ENCODE peak calls at places on chromosomes 1 and 21, in eight cellular contexts. M is sigmoid colon, Y is body of pancreas, L is breast epithelium, E is heart right ventricle, U is gastrocnemius medialis, J is upper lobe of right lung, N is progenitor cell of endocrine pancreas. R is an unnamed sample.

GRCh38 chr21:32514275-32515055 is 70.9 kb downstream of the TCP10L start:
- DNase-seq in M (peak; percentile 54), Y (no peak), L (no peak), E (no peak), U (no peak), J (no peak), N (no peak), R (no peak)

GRCh38 chr1:23111600-23112535 is 56.8 kb downstream of the LUZP1 start:
- DNase-seq in M (no peak), Y (no peak), L (no peak), E (no peak), U (no peak), J (no peak), N (no peak), R (no peak)

GRCh38 chr1:151775894-151776664 is 12.8 kb upstream of the MRPL9 start:
- DNase-seq in M (no peak), Y (no peak), L (no peak), E (no peak), U (no peak), J (no peak), N (no peak), R (no peak)

GRCh38 chr1:154742586-154742985 is 127.5 kb downstream of the KCNN3 start:
- DNase-seq in M (no peak), Y (no peak), L (no peak), E (no peak), U (no peak), J (no peak), N (no peak), R (no peak)

GRCh38 chr1:24438423-24438901 is 22.9 kb downstream of the NIPAL3 start:
- DNase-seq in M (peak; percentile 77), Y (no peak), L (no peak), E (peak; percentile 67), U (peak; percentile 39), J (no peak), N (no peak), R (no peak)

GRCh38 chr1:223320959-223321358 is 43.0 kb downstream of the SUSD4 start:
- DNase-seq in M (no peak), Y (no peak), L (no peak), E (no peak), U (no peak), J (no peak), N (no peak), R (no peak)

GRCh38 chr1:197062692-197063091 is 4.4 kb downstream of the F13B start:
- DNase-seq in M (no peak), Y (no peak), L (no peak), E (no peak), U (no peak), J (no peak), N (no peak), R (no peak)

GRCh38 chr1:93960641-93961147 is 51.5 kb upstream of the GCLM start:
- DNase-seq in M (no peak), Y (no peak), L (peak; percentile 78), E (no peak), U (no peak), J (no peak), N (no peak), R (no peak)

GRCh38 chr1:115515270-115515669 is 126.5 kb upstream of the VANGL1 start:
- DNase-seq in M (no peak), Y (no peak), L (no peak), E (no peak), U (no peak), J (no peak), N (no peak), R (no peak)

GRCh38 chr1:21669287-21670058 is at the start of gene RAP1GAP:
- DNase-seq in M (peak; percentile 59), Y (peak; percentile 79), L (no peak), E (no peak), U (no peak), J (peak; percentile 78), N (no peak), R (peak; percentile 84)

GRCh38 chr1:86016076-86016746 is 140.4 kb downstream of the COL24A1 start:
- DNase-seq in M (no peak), Y (no peak), L (no peak), E (no peak), U (no peak), J (no peak), N (no peak), R (no peak)

GRCh38 chr1:43821471-43821870 is 112.1 kb upstream of the ARTN start:
- DNase-seq in M (no peak), Y (no peak), L (no peak), E (no peak), U (no peak), J (no peak), N (no peak), R (no peak)

GRCh38 chr1:11174271-11174942 is 14.7 kb upstream of the ANGPTL7 start:
- DNase-seq in M (no peak), Y (no peak), L (peak; percentile 37), E (no peak), U (no peak), J (no peak), N (no peak), R (no peak)

GRCh38 chr1:183674339-183674738 is 21.2 kb upstream of the APOBEC4 start:
- DNase-seq in M (peak; percentile 72), Y (no peak), L (no peak), E (no peak), U (peak; percentile 5), J (no peak), N (no peak), R (no peak)

GRCh38 chr1:236334893-236335545 is 53.3 kb upstream of the ERO1B start:
- DNase-seq in M (no peak), Y (no peak), L (no peak), E (no peak), U (no peak), J (no peak), N (no peak), R (no peak)

GRCh38 chr1:46530791-46531409 is 20.5 kb downstream of the KNCN start:
- DNase-seq in M (no peak), Y (no peak), L (no peak), E (no peak), U (no peak), J (no peak), N (peak; percentile 33), R (no peak)

GRCh38 chr1:179026813-179027664 is 1.3 kb downstream of the FAM20B start:
- DNase-seq in M (no peak), Y (no peak), L (no peak), E (no peak), U (no peak), J (no peak), N (no peak), R (no peak)

GRCh38 chr1:27951396-27951795 is 8.4 kb upstream of the XKR8 start:
- DNase-seq in M (no peak), Y (no peak), L (no peak), E (no peak), U (no peak), J (no peak), N (no peak), R (no peak)

GRCh38 chr1:201022824-201023516 is 544 bp downstream of the KIF21B start:
- DNase-seq in M (no peak), Y (no peak), L (no peak), E (no peak), U (no peak), J (no peak), N (peak; percentile 31), R (peak; percentile 70)

GRCh38 chr1:244796719-244797406 is 38.6 kb upstream of the COX20 start:
- DNase-seq in M (peak; percentile 72), Y (peak; percentile 68), L (peak; percentile 41), E (no peak), U (no peak), J (no peak), N (peak; percentile 29), R (peak; percentile 39)

GRCh38 chr1:183515002-183515689 is 42.8 kb downstream of the SMG7 start:
- DNase-seq in M (no peak), Y (no peak), L (no peak), E (no peak), U (no peak), J (no peak), N (no peak), R (no peak)

GRCh38 chr1:160108888-160109662 is 6.5 kb upstream of the ATP1A2 start:
- DNase-seq in M (no peak), Y (peak; percentile 38), L (no peak), E (no peak), U (no peak), J (no peak), N (no peak), R (no peak)

GRCh38 chr1:235553063-235553675 is 48.9 kb upstream of the B3GALNT2 start:
- DNase-seq in M (no peak), Y (no peak), L (no peak), E (no peak), U (no peak), J (no peak), N (no peak), R (no peak)

GRCh38 chr1:78743626-78744025 is 94.0 kb downstream of the IFI44 start:
- DNase-seq in M (no peak), Y (no peak), L (no peak), E (no peak), U (no peak), J (no peak), N (no peak), R (no peak)
- TF ChIP-seq CTCF in M (no peak), Y (no peak), L (no peak), E (no peak), U (no peak), J (no peak), N (no peak), R (peak; percentile 66)

DNA sequence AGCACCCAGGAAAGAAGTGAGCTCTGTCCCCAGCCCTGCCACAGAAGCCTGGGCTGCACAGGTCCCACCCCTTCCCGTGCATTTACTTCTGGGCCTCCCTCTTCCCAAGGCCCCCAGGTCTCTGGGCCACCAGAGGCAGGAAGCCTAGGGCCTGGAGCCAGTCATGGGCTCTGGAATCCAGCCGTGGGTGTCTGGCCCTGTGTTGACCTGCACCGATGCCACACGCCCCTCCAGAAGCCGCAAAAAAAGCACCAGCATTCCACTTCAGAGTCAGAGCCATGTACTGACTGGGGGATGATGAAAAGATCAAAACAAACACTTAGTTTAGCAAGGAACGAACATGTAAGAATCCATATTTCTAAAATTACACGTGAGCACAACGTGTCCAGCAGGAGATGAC is 141.7 kb downstream of the NPHP4 start:
- DNase-seq in M (no peak), Y (no peak), L (no peak), E (no peak), U (no peak), J (no peak), N (no peak), R (no peak)
- TF ChIP-seq CTCF in M (no peak), Y (no peak), L (no peak), E (no peak), U (no peak), J (no peak), N (no peak), R (no peak)

DNA sequence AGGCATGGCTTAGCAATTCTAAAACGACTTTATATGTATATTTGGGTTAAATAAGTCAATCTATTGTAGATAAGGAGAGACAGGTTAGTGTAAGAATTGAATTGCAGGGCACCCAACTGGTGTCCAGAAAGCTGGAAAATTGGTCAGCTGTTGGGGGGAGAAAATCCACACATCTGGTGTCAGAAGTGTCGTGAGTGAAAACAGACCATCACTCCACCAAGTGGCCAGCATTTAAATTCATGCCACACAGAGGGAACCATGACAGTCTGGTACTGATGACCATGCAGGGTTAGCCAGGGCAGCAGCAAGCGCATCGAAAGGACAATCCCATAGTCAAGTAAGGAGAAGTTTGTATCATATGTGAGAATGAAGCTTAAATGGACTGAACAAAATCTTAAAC is 11.7 kb downstream of the LAX1 start:
- DNase-seq in M (no peak), Y (no peak), L (no peak), E (no peak), U (no peak), J (no peak), N (no peak), R (no peak)
- TF ChIP-seq CTCF in M (no peak), Y (no peak), L (no peak), E (peak; percentile 24), U (peak; percentile 37), J (no peak), N (no peak), R (peak; percentile 62)

GRCh38 chr21:39350094-39351006 is 1.5 kb upstream of the HMGN1 start:
- DNase-seq in M (no peak), Y (no peak), L (no peak), E (no peak), U (no peak), J (no peak), N (no peak), R (no peak)
- TF ChIP-seq CTCF in M (no peak), Y (no peak), L (no peak), E (no peak), U (no peak), J (no peak), N (no peak), R (no peak)